ENCODE peak calls at places on chromosomes 16 and 17, in seven cellular contexts. One of them, this sample, is unnamed.

GRCh38 chr17:33889766-33890165 is 365.3 kb upstream of the CCL2 start:
- DNase-seq in prostate gland: no peak
- DNase-seq in H1: no peak
- DNase-seq in IMR-90: no peak
- DNase-seq in HCT116: no peak
- DNase-seq in heart left ventricle: no peak
- DNase-seq in body of pancreas: no peak
- DNase-seq in this sample: no peak

GRCh38 chr17:49987290-49987585 is 7.8 kb downstream of the DLX3 start:
- DNase-seq in IMR-90: no peak
- DNase-seq in prostate gland: no peak
- DNase-seq in H1: peak; percentile 17
- DNase-seq in body of pancreas: no peak
- DNase-seq in heart left ventricle: no peak
- DNase-seq in HCT116: no peak
- DNase-seq in this sample: no peak

GRCh38 chr16:16150117-16150877 is 73.0 kb downstream of the ABCC6 start:
- DNase-seq in IMR-90: peak; percentile 76
- DNase-seq in H1: no peak
- DNase-seq in HCT116: no peak
- DNase-seq in body of pancreas: peak; percentile 87
- DNase-seq in heart left ventricle: peak; percentile 59
- DNase-seq in prostate gland: peak; percentile 18
- DNase-seq in this sample: no peak

GRCh38 chr17:30170415-30170987 is 53.9 kb downstream of the NSRP1 start:
- DNase-seq in IMR-90: no peak
- DNase-seq in HCT116: no peak
- DNase-seq in H1: no peak
- DNase-seq in prostate gland: no peak
- DNase-seq in heart left ventricle: no peak
- DNase-seq in body of pancreas: no peak
- DNase-seq in this sample: no peak

GRCh38 chr16:48426244-48427135 is 41.3 kb upstream of the SIAH1 start:
- DNase-seq in heart left ventricle: no peak
- DNase-seq in H1: no peak
- DNase-seq in prostate gland: no peak
- DNase-seq in IMR-90: peak; percentile 32
- DNase-seq in HCT116: no peak
- DNase-seq in body of pancreas: no peak
- DNase-seq in this sample: no peak

GRCh38 chr17:2835791-2836190 is 39.6 kb downstream of the RAP1GAP2 start:
- DNase-seq in prostate gland: no peak
- DNase-seq in heart left ventricle: no peak
- DNase-seq in IMR-90: no peak
- DNase-seq in HCT116: no peak
- DNase-seq in body of pancreas: no peak
- DNase-seq in H1: no peak
- DNase-seq in this sample: no peak

GRCh38 chr16:1474471-1474795 is 395 bp downstream of the CLCN7 start:
- DNase-seq in body of pancreas: no peak
- DNase-seq in prostate gland: no peak
- DNase-seq in heart left ventricle: no peak
- DNase-seq in HCT116: no peak
- DNase-seq in IMR-90: no peak
- DNase-seq in H1: no peak
- DNase-seq in this sample: no peak

GRCh38 chr17:68771867-68772515 is 170.8 kb upstream of the FAM20A start:
- DNase-seq in body of pancreas: no peak
- DNase-seq in IMR-90: peak; percentile 75
- DNase-seq in prostate gland: no peak
- DNase-seq in HCT116: peak; percentile 62
- DNase-seq in H1: no peak
- DNase-seq in heart left ventricle: no peak
- DNase-seq in this sample: no peak

GRCh38 chr16:3468501-3468900 is 25.0 kb downstream of the NAA60 start:
- DNase-seq in HCT116: no peak
- DNase-seq in prostate gland: no peak
- DNase-seq in H1: no peak
- DNase-seq in heart left ventricle: peak; percentile 12
- DNase-seq in IMR-90: no peak
- DNase-seq in body of pancreas: no peak
- DNase-seq in this sample: no peak

GRCh38 chr17:31919802-31920525 is 16.8 kb upstream of the SUZ12 start:
- DNase-seq in heart left ventricle: no peak
- DNase-seq in IMR-90: peak; percentile 78
- DNase-seq in body of pancreas: no peak
- DNase-seq in H1: no peak
- DNase-seq in prostate gland: no peak
- DNase-seq in HCT116: no peak
- DNase-seq in this sample: no peak

GRCh38 chr17:35588196-35588920 is 1.2 kb downstream of the AP2B1 start:
- DNase-seq in HCT116: peak; percentile 73
- DNase-seq in IMR-90: peak; percentile 79
- DNase-seq in prostate gland: no peak
- DNase-seq in heart left ventricle: no peak
- DNase-seq in H1: no peak
- DNase-seq in body of pancreas: no peak
- DNase-seq in this sample: no peak

GRCh38 chr17:1963250-1963649 is 61.9 kb downstream of the RTN4RL1 start:
- DNase-seq in IMR-90: no peak
- DNase-seq in prostate gland: no peak
- DNase-seq in heart left ventricle: no peak
- DNase-seq in body of pancreas: no peak
- DNase-seq in HCT116: no peak
- DNase-seq in H1: no peak
- DNase-seq in this sample: no peak

GRCh38 chr17:15398291-15398690 is 56.9 kb upstream of the TEKT3 start:
- DNase-seq in prostate gland: no peak
- DNase-seq in H1: no peak
- DNase-seq in IMR-90: peak; percentile 50
- DNase-seq in heart left ventricle: no peak
- DNase-seq in HCT116: peak; percentile 18
- DNase-seq in body of pancreas: no peak
- DNase-seq in this sample: no peak

GRCh38 chr16:10983175-10983558 is 38.8 kb downstream of the CLEC16A start:
- DNase-seq in prostate gland: no peak
- DNase-seq in H1: no peak
- DNase-seq in HCT116: no peak
- DNase-seq in body of pancreas: no peak
- DNase-seq in IMR-90: no peak
- DNase-seq in heart left ventricle: no peak
- DNase-seq in this sample: no peak

GRCh38 chr16:361872-362701 is 8.3 kb downstream of the MRPL28 start:
- DNase-seq in HCT116: peak; percentile 43
- DNase-seq in heart left ventricle: peak; percentile 73
- DNase-seq in prostate gland: peak; percentile 80
- DNase-seq in body of pancreas: peak; percentile 87
- DNase-seq in H1: peak; percentile 85
- DNase-seq in IMR-90: peak; percentile 61
- DNase-seq in this sample: peak; percentile 78

GRCh38 chr17:74519951-74520553 is 11.2 kb downstream of the CD300LB start:
- DNase-seq in heart left ventricle: peak; percentile 50
- DNase-seq in body of pancreas: no peak
- DNase-seq in H1: no peak
- DNase-seq in HCT116: no peak
- DNase-seq in prostate gland: no peak
- DNase-seq in IMR-90: no peak
- DNase-seq in this sample: peak; percentile 33

GRCh38 chr16:76450890-76451289 is 173.7 kb downstream of the CNTNAP4 start:
- DNase-seq in IMR-90: no peak
- DNase-seq in HCT116: no peak
- DNase-seq in prostate gland: no peak
- DNase-seq in heart left ventricle: no peak
- DNase-seq in body of pancreas: no peak
- DNase-seq in H1: no peak
- DNase-seq in this sample: no peak

GRCh38 chr16:89598199-89598598 is 15.2 kb upstream of the DPEP1 start:
- DNase-seq in H1: no peak
- DNase-seq in body of pancreas: no peak
- DNase-seq in prostate gland: no peak
- DNase-seq in HCT116: no peak
- DNase-seq in heart left ventricle: no peak
- DNase-seq in IMR-90: peak; percentile 43
- DNase-seq in this sample: no peak

GRCh38 chr16:10485698-10486382 is 94.6 kb downstream of the EMP2 start:
- DNase-seq in heart left ventricle: no peak
- DNase-seq in HCT116: no peak
- DNase-seq in H1: no peak
- DNase-seq in IMR-90: no peak
- DNase-seq in body of pancreas: no peak
- DNase-seq in prostate gland: no peak
- DNase-seq in this sample: no peak

DNA sequence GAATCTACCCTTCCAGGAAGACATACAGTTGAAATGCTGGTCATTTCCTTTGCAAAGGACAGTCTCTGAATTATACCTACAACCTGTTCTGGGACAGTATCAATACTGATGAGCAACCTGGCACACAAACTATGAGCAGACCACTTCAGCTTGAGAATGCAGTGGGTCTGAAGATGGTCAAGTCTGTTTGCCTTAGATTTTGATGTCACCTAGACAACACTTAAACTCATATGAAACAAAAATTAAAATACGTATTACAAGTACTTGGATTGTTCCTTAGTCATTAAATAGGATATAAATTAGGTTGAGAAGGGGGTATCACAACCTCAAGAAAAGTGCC is 3.5 kb downstream of the SRSF2 start:
- DNase-seq in HCT116: no peak
- DNase-seq in body of pancreas: no peak
- DNase-seq in H1: no peak
- DNase-seq in prostate gland: no peak
- DNase-seq in heart left ventricle: no peak
- DNase-seq in IMR-90: no peak
- DNase-seq in this sample: no peak
- TF ChIP-seq POLR2A in HCT116: no peak
- TF ChIP-seq POLR2A in body of pancreas: no peak
- TF ChIP-seq POLR2A in H1: peak; percentile 25
- TF ChIP-seq POLR2A in prostate gland: no peak
- TF ChIP-seq POLR2A in heart left ventricle: no peak
- TF ChIP-seq POLR2A in IMR-90: no peak
- TF ChIP-seq POLR2A in this sample: no peak

GRCh38 chr17:27519550-27519949 is 63.3 kb downstream of the KSR1 start:
- DNase-seq in IMR-90: no peak
- DNase-seq in HCT116: no peak
- DNase-seq in body of pancreas: no peak
- DNase-seq in heart left ventricle: no peak
- DNase-seq in H1: no peak
- DNase-seq in prostate gland: no peak
- DNase-seq in this sample: no peak
- H3K4me1 ChIP-seq in IMR-90: peaks cover 31% of the 10 kb centered on the region
- H3K4me1 ChIP-seq in HCT116: peaks cover 14% of the 10 kb centered on the region
- H3K4me1 ChIP-seq in body of pancreas: peaks cover 81% of the 10 kb centered on the region
- H3K4me1 ChIP-seq in heart left ventricle: peaks cover 3% of the 10 kb centered on the region
- H3K4me1 ChIP-seq in H1: peaks cover 28% of the 10 kb centered on the region
- H3K4me1 ChIP-seq in prostate gland: no peaks in the 10 kb centered on the region
- H3K4me1 ChIP-seq in this sample: no peaks in the 10 kb centered on the region

DNA sequence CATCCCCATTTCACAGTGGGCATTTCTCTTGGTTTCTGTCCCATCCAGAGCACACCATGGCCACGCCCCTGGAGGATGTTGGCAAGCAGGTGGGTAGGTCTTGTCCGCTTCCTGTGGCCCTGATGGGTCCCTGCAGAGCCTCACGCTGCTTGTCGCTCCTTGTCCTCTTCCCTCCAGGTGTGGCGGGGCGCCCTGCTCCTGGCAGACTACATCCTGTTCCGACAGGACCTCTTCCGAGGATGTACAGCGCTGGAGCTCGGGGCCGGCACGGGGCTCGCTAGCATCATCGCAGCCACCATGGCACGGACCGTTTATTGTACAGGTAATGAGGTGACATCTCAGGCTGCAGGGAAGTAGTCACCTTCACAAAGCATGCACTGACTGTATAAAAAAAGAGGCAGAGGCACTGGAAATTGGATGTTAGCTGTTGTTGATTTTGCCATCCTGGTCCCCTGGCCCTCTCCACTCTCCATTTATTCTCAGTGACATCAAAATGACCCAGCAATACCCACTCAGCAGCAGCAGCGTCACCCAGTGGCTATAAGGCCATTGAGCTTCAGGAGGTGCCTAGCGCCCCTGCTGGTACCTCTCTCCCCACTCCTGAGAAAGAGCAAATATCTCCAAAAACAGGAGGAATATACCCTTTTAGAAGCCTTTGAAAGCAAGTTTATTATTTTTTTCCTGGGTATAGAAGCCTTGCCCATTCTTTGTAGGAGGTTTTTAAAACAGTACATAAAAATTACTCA is 13.7 kb downstream of the METTL22 start:
- DNase-seq in body of pancreas: no peak
- DNase-seq in IMR-90: peak; percentile 28
- DNase-seq in prostate gland: no peak
- DNase-seq in H1: peak; percentile 68
- DNase-seq in HCT116: no peak
- DNase-seq in heart left ventricle: no peak
- DNase-seq in this sample: no peak
- TF ChIP-seq CTCF in body of pancreas: no peak
- TF ChIP-seq CTCF in IMR-90: peak; percentile 83
- TF ChIP-seq CTCF in prostate gland: no peak
- TF ChIP-seq CTCF in H1: peak; percentile 100
- TF ChIP-seq CTCF in HCT116: peak; percentile 97
- TF ChIP-seq CTCF in heart left ventricle: no peak
- TF ChIP-seq CTCF in this sample: no peak

DNA sequence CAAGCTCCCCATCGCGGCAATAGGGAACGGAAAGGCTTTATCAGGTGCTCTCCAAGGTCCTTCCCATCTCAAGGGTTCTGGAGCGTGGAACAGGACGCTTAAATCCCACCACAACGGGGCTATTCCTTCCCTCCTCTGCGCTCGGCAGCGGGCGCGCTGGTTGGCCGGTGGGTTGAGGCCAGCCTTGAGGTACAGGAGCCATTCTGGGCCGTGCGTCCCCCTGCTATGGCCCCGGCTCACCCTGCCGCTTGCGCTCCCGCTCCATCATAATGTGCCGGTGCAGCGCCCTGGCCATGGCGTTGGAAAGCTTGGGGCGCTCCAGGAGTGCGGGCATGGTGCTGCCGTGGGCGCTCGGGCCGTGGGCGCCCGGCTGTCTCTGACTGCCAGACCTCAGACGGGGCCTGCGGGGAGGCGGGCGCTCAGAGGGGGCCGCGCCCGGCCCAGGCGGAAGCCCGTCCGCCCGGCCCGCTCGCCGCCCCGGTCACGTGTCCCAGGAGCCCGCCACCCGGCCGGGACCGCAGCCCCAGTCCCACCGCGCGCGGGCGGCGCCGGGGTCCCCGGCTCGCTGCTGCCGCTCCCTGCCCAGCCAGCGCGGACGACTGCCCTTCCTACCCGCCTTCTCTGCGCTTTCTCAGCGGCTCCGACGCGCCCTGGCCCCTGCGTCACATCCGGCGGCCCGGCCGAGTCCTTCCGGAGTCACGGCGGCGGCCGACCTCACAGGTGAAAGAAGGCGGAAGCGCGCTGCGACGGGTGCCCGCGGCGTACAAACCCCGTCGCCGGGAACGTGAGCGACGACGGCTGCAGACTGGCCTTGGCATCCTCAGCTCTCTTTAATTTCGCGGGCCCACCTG is at the start of gene GPS2:
- DNase-seq in body of pancreas: peak; percentile 94
- DNase-seq in prostate gland: peak; percentile 92
- DNase-seq in heart left ventricle: peak; percentile 94
- DNase-seq in HCT116: peak; percentile 63
- DNase-seq in IMR-90: peak; percentile 71
- DNase-seq in H1: peak; percentile 96
- DNase-seq in this sample: peak; percentile 93
- TF ChIP-seq POLR2A in body of pancreas: peak; percentile 79
- TF ChIP-seq POLR2A in prostate gland: peak; percentile 72
- TF ChIP-seq POLR2A in heart left ventricle: peak; percentile 26
- TF ChIP-seq POLR2A in HCT116: peak; percentile 46
- TF ChIP-seq POLR2A in IMR-90: peak; percentile 89
- TF ChIP-seq POLR2A in H1: no peak
- TF ChIP-seq POLR2A in this sample: peak; percentile 73